ENCODE peak calls at places on chromosomes 5 and 9, in six cellular contexts. T, X, Y, G, U and B are unnamed samples.
A peak's percentile ranks its signal among the peaks of the same experiment; 100 is the strongest.

GRCh38 chr9:786405-786804 is 55.1 kb upstream of the DMRT1 start:
- DNase-seq in T (no peak), X (no peak), Y (no peak), G (no peak), U (no peak), B (no peak)

GRCh38 chr9:138010274-138010800 is 132.8 kb downstream of the CACNA1B start:
- DNase-seq in T (no peak), X (no peak), Y (no peak), G (no peak), U (no peak), B (no peak)

GRCh38 chr9:116233160-116233530 is 79.6 kb downstream of the PAPPA start:
- DNase-seq in T (no peak), X (no peak), Y (no peak), G (no peak), U (no peak), B (no peak)

GRCh38 chr9:130530932-130531331 is 48.4 kb upstream of the FUBP3 start:
- DNase-seq in T (no peak), X (no peak), Y (peak; percentile 58), G (peak; percentile 76), U (peak; percentile 58), B (no peak)

GRCh38 chr5:180366303-180366702 is 13.2 kb upstream of the GFPT2 start:
- DNase-seq in T (no peak), X (no peak), Y (no peak), G (no peak), U (no peak), B (no peak)

GRCh38 chr9:93672622-93673270 is 96.4 kb downstream of the PHF2 start:
- DNase-seq in T (no peak), X (peak; percentile 1), Y (no peak), G (peak; percentile 11), U (no peak), B (no peak)

GRCh38 chr9:99322299-99322698 is 100.2 kb downstream of the SEC61B start:
- DNase-seq in T (no peak), X (no peak), Y (no peak), G (no peak), U (no peak), B (no peak)

GRCh38 chr9:40913928-40914673 is 214.4 kb downstream of the FOXD4L6 start:
- DNase-seq in T (no peak), X (no peak), Y (no peak), G (no peak), U (no peak), B (no peak)

GRCh38 chr5:151758430-151759241 is at the start of gene ATOX1:
- DNase-seq in T (peak; percentile 99), X (peak; percentile 93), Y (peak; percentile 99), G (peak; percentile 94), U (peak; percentile 90), B (peak; percentile 86)

GRCh38 chr9:133437753-133438531 is 15.8 kb downstream of the ADAMTS13 start:
- DNase-seq in T (peak; percentile 69), X (peak; percentile 63), Y (no peak), G (no peak), U (no peak), B (no peak)

GRCh38 chr5:133341296-133341695 is 271.0 kb downstream of the FSTL4 start:
- DNase-seq in T (no peak), X (no peak), Y (no peak), G (no peak), U (no peak), B (no peak)

GRCh38 chr9:36992501-36993316 is 41.4 kb downstream of the PAX5 start:
- DNase-seq in T (no peak), X (no peak), Y (no peak), G (no peak), U (no peak), B (no peak)

GRCh38 chr5:37495210-37495609 is 116.1 kb downstream of the WDR70 start:
- DNase-seq in T (no peak), X (no peak), Y (no peak), G (no peak), U (peak; percentile 52), B (no peak)
- TF ChIP-seq CTCF in T (no peak), X (no peak), Y (no peak), G (no peak), U (peak; percentile 49), B (no peak)

DNA sequence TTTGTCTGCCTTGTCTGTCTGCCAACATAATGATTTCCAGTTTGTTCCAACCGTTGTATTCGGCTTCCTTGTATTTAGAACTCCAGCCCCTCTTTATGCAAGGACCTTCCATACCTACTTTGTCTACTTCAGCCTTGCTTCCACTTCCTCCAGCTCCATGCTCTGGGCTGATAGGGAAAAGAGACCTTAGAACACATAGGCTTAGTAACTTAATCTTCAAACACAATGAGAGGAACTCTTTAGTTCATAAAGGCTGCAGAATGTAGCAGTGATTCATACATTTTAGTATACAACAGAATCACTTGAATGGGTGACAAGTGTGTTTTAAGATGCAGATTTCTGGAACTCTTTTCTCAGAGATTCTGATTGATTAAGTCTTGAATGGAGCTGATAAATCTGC is 102.8 kb upstream of the IFNE start:
- DNase-seq in T (no peak), X (no peak), Y (no peak), G (no peak), U (no peak), B (no peak)
- TF ChIP-seq CTCF in T (no peak), X (no peak), Y (no peak), G (no peak), U (no peak), B (no peak)

GRCh38 chr5:86756839-86757238 is 139.1 kb downstream of the COX7C start:
- DNase-seq in T (no peak), X (no peak), Y (no peak), G (no peak), U (no peak), B (no peak)
- TF ChIP-seq CTCF in T (no peak), X (no peak), Y (no peak), G (no peak), U (no peak), B (peak; percentile 15)

DNA sequence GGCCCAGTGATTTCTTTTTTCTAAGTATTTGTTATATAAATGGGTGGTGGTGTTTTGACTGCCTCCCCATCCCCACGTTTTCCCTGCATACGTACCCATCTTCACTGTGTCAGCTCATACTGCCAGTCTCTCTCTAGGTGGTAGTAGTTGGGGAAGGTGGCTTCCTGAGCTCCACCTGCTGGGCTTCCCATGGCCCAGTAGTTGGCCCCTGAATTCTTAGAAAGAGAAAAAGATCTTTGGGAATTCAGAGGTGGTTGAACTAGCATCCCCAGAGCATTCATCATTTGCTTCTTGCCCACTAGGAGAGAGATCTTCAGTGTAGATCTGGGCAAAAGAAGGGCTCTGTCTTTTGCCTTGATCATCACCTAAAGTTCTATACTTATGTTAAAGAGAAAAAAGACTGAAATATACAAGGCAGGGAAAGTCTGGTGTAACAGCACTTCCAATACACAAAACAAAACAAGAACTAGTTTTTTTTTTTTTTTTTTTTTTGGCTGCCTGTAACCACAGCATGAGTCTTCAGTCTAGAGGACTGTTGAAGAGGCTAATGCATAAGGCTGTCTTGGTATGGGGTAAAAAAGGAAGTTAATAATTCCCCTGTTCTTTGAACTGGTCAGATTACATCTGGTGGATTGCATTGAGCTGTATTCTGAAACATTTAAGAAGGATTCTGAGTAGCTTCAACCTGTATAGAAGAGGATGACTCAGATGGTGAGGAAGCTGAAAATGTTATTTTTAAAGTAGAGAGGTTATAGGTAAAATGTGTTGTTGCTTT is 128.7 kb downstream of the ATG10 start:
- DNase-seq in T (peak; percentile 52), X (peak; percentile 13), Y (no peak), G (no peak), U (peak; percentile 77), B (no peak)
- TF ChIP-seq CTCF in T (no peak), X (no peak), Y (no peak), G (no peak), U (no peak), B (no peak)

DNA sequence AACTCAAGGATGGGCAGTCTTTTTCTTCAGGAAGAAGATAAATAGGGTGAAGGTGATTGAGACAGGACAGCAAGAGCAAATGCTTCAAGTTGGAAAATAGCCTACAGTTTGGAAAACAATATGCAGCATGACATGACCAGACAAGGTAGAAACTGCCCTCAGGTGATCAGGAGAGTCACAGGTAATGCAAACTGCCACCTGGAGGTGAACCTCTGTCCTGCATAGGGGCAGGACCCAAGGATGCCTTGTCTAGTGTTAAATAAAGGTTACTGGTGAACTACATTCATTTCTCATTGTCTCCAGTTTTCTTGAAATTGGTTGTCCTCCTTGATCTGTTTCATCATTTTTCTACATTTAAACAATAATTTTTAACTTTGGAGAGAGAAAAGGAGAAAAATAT is 232.1 kb downstream of the SEMA5A start:
- DNase-seq in T (no peak), X (peak; percentile 32), Y (no peak), G (no peak), U (no peak), B (no peak)
- TF ChIP-seq CTCF in T (no peak), X (peak; percentile 12), Y (no peak), G (no peak), U (no peak), B (no peak)